ENCODE peak calls at places on chromosomes 13 and 19, in six cellular contexts. R, B, X, U, I and V are unnamed samples.

GRCh38 chr19:45340899-45341453 is 426 bp downstream of the KLC3 start:
- DNase-seq in B (peak; percentile 7), R (no peak), I (peak; percentile 3), U (peak; percentile 18), X (no peak), V (no peak)

GRCh38 chr19:47284324-47284899 is 9.7 kb downstream of the INAFM1 start:
- DNase-seq in X (no peak), R (no peak), U (peak; percentile 62), B (peak; percentile 71), I (peak; percentile 61), V (peak; percentile 65)

GRCh38 chr19:20367811-20368294 is 197.7 kb downstream of the ZNF737 start:
- DNase-seq in X (no peak), B (no peak), R (no peak), U (no peak), I (no peak), V (no peak)

GRCh38 chr19:15288146-15288963 is 44.0 kb downstream of the BRD4 start:
- DNase-seq in I (no peak), U (peak; percentile 70), B (peak; percentile 55), R (no peak), X (no peak), V (peak; percentile 69)

GRCh38 chr19:13095393-13095784 is 7.3 kb downstream of the LYL1 start:
- DNase-seq in B (no peak), R (no peak), I (no peak), U (no peak), X (no peak), V (no peak)

GRCh38 chr13:98487522-98487921 is 89.4 kb downstream of the STK24 start:
- DNase-seq in R (no peak), X (no peak), B (no peak), U (no peak), I (no peak), V (no peak)

GRCh38 chr19:57830071-57830602 is at the start of gene ZNF587B:
- DNase-seq in U (no peak), I (peak; percentile 78), X (no peak), R (peak; percentile 84), B (peak; percentile 57), V (peak; percentile 73)

GRCh38 chr19:871446-872265 is 12.2 kb downstream of the CFD start:
- DNase-seq in B (no peak), I (no peak), X (no peak), U (no peak), R (peak; percentile 62), V (peak; percentile 72)

GRCh38 chr19:11693505-11694499 is 44.9 kb downstream of the ZNF823 start:
- DNase-seq in R (no peak), I (peak; percentile 73), U (peak; percentile 93), X (peak; percentile 72), B (peak; percentile 91), V (peak; percentile 83)

GRCh38 chr19:8515317-8515716 is 1.4 kb upstream of the ZNF414 start:
- DNase-seq in U (no peak), B (peak; percentile 24), R (no peak), I (no peak), X (no peak), V (peak; percentile 36)

GRCh38 chr19:48619692-48620565 is 623 bp downstream of the SPHK2 start:
- DNase-seq in R (peak; percentile 61), U (peak; percentile 53), B (peak; percentile 53), X (no peak), I (no peak), V (peak; percentile 43)

GRCh38 chr19:48186541-48186991 is 16.1 kb downstream of the ZSWIM9 start:
- DNase-seq in R (no peak), U (no peak), I (no peak), B (no peak), X (no peak), V (no peak)

GRCh38 chr13:86932935-86933334 is 738.2 kb upstream of the SLITRK5 start:
- DNase-seq in B (no peak), R (no peak), X (no peak), U (no peak), I (no peak), V (peak; percentile 38)

GRCh38 chr19:45087531-45087930 is 5.4 kb upstream of the PPP1R37 start:
- DNase-seq in R (no peak), U (no peak), I (no peak), X (no peak), B (no peak), V (no peak)

GRCh38 chr19:1172353-1173159 is 1.5 kb downstream of the SBNO2 start:
- DNase-seq in B (peak; percentile 61), I (no peak), R (peak; percentile 85), U (peak; percentile 67), X (no peak), V (peak; percentile 70)

GRCh38 chr19:42563352-42564210 is 31.1 kb downstream of the CEACAM8 start:
- DNase-seq in R (no peak), U (peak; percentile 40), I (peak; percentile 36), B (peak; percentile 43), X (no peak), V (peak; percentile 44)

GRCh38 chr19:516884-517424 is 9.7 kb downstream of the TPGS1 start:
- DNase-seq in B (no peak), R (no peak), I (no peak), U (no peak), X (no peak), V (peak; percentile 14)

GRCh38 chr13:90797335-90797734 is 550.2 kb upstream of the MIR17HG start:
- DNase-seq in X (no peak), R (no peak), B (no peak), U (no peak), I (no peak), V (no peak)

GRCh38 chr13:37319041-37319443 is 213.6 kb upstream of the CSNK1A1L start:
- DNase-seq in R (no peak), U (peak; percentile 81), B (peak; percentile 38), X (no peak), I (no peak), V (peak; percentile 83)

GRCh38 chr13:94435604-94436226 is 43.8 kb downstream of the DCT start:
- DNase-seq in U (peak; percentile 59), B (peak; percentile 72), R (no peak), I (no peak), X (no peak), V (peak; percentile 63)

GRCh38 chr13:39601636-39602035 is 1.4 kb downstream of the LHFPL6 start:
- DNase-seq in U (no peak), R (no peak), I (no peak), B (no peak), X (no peak), V (no peak)

GRCh38 chr13:39602277-39602613 is 748 bp downstream of the LHFPL6 start:
- DNase-seq in R (no peak), I (no peak), U (no peak), X (no peak), B (peak; percentile 11), V (no peak)

GRCh38 chr13:39600766-39601165 is 2.2 kb downstream of the LHFPL6 start:
- DNase-seq in X (no peak), R (no peak), U (no peak), I (peak; percentile 24), B (peak; percentile 48), V (no peak)

GRCh38 chr13:39597828-39598227 is 5.2 kb downstream of the LHFPL6 start:
- DNase-seq in X (no peak), I (peak; percentile 42), R (no peak), U (peak; percentile 40), B (peak; percentile 59), V (peak; percentile 29)

GRCh38 chr13:39599842-39600241 is 3.2 kb downstream of the LHFPL6 start:
- DNase-seq in B (peak; percentile 80), I (no peak), U (peak; percentile 58), X (no peak), R (no peak), V (peak; percentile 76)
- H3K4me3 ChIP-seq in B (peak overlapping the region; percentile 85), I (no peak overlapping the region), U (peak overlapping the region; percentile 2), X (peak overlapping the region; percentile 87), R (peak overlapping the region; percentile 85), V (no peak overlapping the region)

DNA sequence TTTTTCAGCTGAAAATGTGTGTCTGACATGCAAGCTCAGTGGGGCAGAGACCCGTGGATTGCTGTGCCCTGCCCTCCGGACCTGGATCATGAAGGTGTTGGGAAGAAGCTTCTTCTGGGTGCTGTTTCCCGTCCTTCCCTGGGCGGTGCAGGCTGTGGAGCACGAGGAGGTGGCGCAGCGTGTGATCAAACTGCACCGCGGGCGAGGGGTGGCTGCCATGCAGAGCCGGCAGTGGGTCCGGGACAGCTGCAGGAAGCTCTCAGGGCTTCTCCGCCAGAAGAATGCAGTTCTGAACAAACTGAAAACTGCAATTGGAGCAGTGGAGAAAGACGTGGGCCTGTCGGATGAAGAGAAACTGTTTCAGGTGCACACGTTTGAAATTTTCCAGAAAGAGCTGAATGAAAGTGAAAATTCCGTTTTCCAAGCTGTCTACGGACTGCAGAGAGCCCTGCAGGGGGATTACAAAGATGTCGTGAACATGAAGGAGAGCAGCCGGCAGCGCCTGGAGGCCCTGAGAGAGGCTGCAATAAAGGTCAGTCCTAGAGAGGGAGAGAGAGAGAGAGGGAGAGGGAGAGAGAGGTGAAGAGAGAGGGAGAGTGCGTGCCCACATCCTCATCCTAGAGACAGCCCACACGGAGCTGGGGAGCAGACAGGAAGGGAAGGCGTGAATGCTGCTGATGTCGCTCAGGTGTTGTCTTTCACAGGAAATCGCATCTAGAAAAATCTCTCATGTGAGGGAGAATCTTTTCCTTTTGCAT is 5.2 kb upstream of the DCUN1D2 start:
- DNase-seq in X (no peak), I (no peak), B (peak; percentile 26), R (no peak), U (no peak), V (peak; percentile 55)
- H3K4me3 ChIP-seq in X (peak overlapping the region; percentile 31), I (peak overlapping the region; percentile 6), B (no peak overlapping the region), R (peak overlapping the region; percentile 2), U (no peak overlapping the region), V (peak overlapping the region; percentile 43)

GRCh38 chr13:44920013-44920412 is 69.3 kb downstream of the NUFIP1 start:
- DNase-seq in U (no peak), R (no peak), X (no peak), I (no peak), B (no peak), V (no peak)

GRCh38 chr13:44918323-44919102 is 70.8 kb downstream of the NUFIP1 start:
- DNase-seq in U (peak; percentile 98), R (peak; percentile 96), B (peak; percentile 97), X (peak; percentile 80), I (peak; percentile 95), V (peak; percentile 97)

GRCh38 chr13:44921478-44921877 is 67.8 kb downstream of the NUFIP1 start:
- DNase-seq in R (no peak), I (no peak), U (no peak), X (no peak), B (no peak), V (no peak)

GRCh38 chr13:44917589-44918322 is 71.5 kb downstream of the NUFIP1 start:
- DNase-seq in U (peak; percentile 97), B (peak; percentile 97), X (peak; percentile 87), I (peak; percentile 94), R (peak; percentile 97), V (peak; percentile 97)

GRCh38 chr13:44919103-44919804 is 70.0 kb downstream of the NUFIP1 start:
- DNase-seq in R (no peak), I (no peak), U (no peak), B (no peak), X (no peak), V (no peak)
- H3K4me3 ChIP-seq in R (peak overlapping the region; percentile 70), I (no peak overlapping the region), U (peak overlapping the region; percentile 72), B (no peak overlapping the region), X (peak overlapping the region; percentile 65), V (peak overlapping the region; percentile 68)

GRCh38 chr19:54791476-54791875 is 11.9 kb upstream of the KIR2DL4 start:
- DNase-seq in U (no peak), I (no peak), R (no peak), B (no peak), X (no peak), V (no peak)

GRCh38 chr19:54790711-54791110 is 12.7 kb upstream of the KIR2DL4 start:
- DNase-seq in B (no peak), X (no peak), U (no peak), I (no peak), R (no peak), V (no peak)

GRCh38 chr19:54795763-54796162 is 7.6 kb upstream of the KIR2DL4 start:
- DNase-seq in B (no peak), U (no peak), I (no peak), X (no peak), R (no peak), V (no peak)

GRCh38 chr19:54792814-54793213 is 10.6 kb upstream of the KIR2DL4 start:
- DNase-seq in U (no peak), B (no peak), I (no peak), R (no peak), X (no peak), V (no peak)
- H3K4me3 ChIP-seq in U (no peak overlapping the region), B (no peak overlapping the region), I (no peak overlapping the region), R (peak overlapping the region; percentile 31), X (no peak overlapping the region), V (no peak overlapping the region)